ENCODE peak calls at places on chromosomes 4 and X, in six cellular contexts. One of them, this sample, is unnamed.

GRCh38 chr4:150402968-150403367 is 179.0 kb upstream of the MAB21L2 start:
- DNase-seq in SK-N-SH: peak
- DNase-seq in GM12878: no peak
- DNase-seq in H1: no peak
- DNase-seq in K562: no peak
- DNase-seq in HepG2: no peak
- DNase-seq in this sample: no peak

GRCh38 chrX:10032147-10032546 is 65.0 kb downstream of the CLDN34 start:
- DNase-seq in SK-N-SH: no peak
- DNase-seq in HepG2: no peak
- DNase-seq in H1: no peak
- DNase-seq in GM12878: no peak
- DNase-seq in K562: no peak
- DNase-seq in this sample: no peak

GRCh38 chrX:12961191-12961718 is 13.7 kb upstream of the TMSB4X start:
- DNase-seq in HepG2: no peak
- DNase-seq in GM12878: no peak
- DNase-seq in SK-N-SH: no peak
- DNase-seq in K562: no peak
- DNase-seq in H1: no peak
- DNase-seq in this sample: no peak

GRCh38 chr4:155639674-155640529 is 26.7 kb upstream of the GUCY1A1 start:
- DNase-seq in HepG2: no peak
- DNase-seq in K562: no peak
- DNase-seq in GM12878: peak
- DNase-seq in SK-N-SH: no peak
- DNase-seq in H1: no peak
- DNase-seq in this sample: no peak

GRCh38 chr4:168293386-168293975 is 25.1 kb downstream of the DDX60 start:
- DNase-seq in K562: no peak
- DNase-seq in H1: no peak
- DNase-seq in SK-N-SH: no peak
- DNase-seq in HepG2: no peak
- DNase-seq in GM12878: no peak
- DNase-seq in this sample: no peak

GRCh38 chr4:173168396-173169177 is at the start of gene GALNT7:
- DNase-seq in HepG2: no peak
- DNase-seq in GM12878: no peak
- DNase-seq in H1: peak
- DNase-seq in SK-N-SH: peak
- DNase-seq in K562: peak
- DNase-seq in this sample: peak

GRCh38 chr4:154164931-154165839 is 326.4 kb downstream of the DCHS2 start:
- DNase-seq in K562: no peak
- DNase-seq in SK-N-SH: no peak
- DNase-seq in H1: no peak
- DNase-seq in HepG2: no peak
- DNase-seq in GM12878: peak
- DNase-seq in this sample: no peak

GRCh38 chr4:83212041-83212851 is 72.4 kb downstream of the COQ2 start:
- DNase-seq in GM12878: peak
- DNase-seq in HepG2: no peak
- DNase-seq in H1: no peak
- DNase-seq in K562: no peak
- DNase-seq in SK-N-SH: no peak
- DNase-seq in this sample: no peak

GRCh38 chrX:151391722-151392121 is 5.3 kb upstream of the VMA21 start:
- DNase-seq in SK-N-SH: no peak
- DNase-seq in K562: peak
- DNase-seq in H1: no peak
- DNase-seq in GM12878: no peak
- DNase-seq in HepG2: no peak
- DNase-seq in this sample: no peak

GRCh38 chr4:752196-752861 is 46.7 kb downstream of the PCGF3 start:
- DNase-seq in H1: no peak
- DNase-seq in HepG2: no peak
- DNase-seq in K562: no peak
- DNase-seq in GM12878: no peak
- DNase-seq in SK-N-SH: no peak
- DNase-seq in this sample: no peak
- TF ChIP-seq GABPA in H1: no peak
- TF ChIP-seq GABPA in HepG2: no peak
- TF ChIP-seq GABPA in K562: no peak
- TF ChIP-seq GABPA in GM12878: no peak
- TF ChIP-seq GABPA in SK-N-SH: no peak
- TF ChIP-seq GABPA in this sample: no peak

GRCh38 chr4:6548201-6548881 is 26.6 kb upstream of the MAN2B2 start:
- DNase-seq in H1: peak
- DNase-seq in HepG2: peak
- DNase-seq in K562: peak
- DNase-seq in SK-N-SH: peak
- DNase-seq in GM12878: no peak
- DNase-seq in this sample: no peak
- TF ChIP-seq GABPA in H1: no peak
- TF ChIP-seq GABPA in HepG2: no peak
- TF ChIP-seq GABPA in K562: no peak
- TF ChIP-seq GABPA in SK-N-SH: no peak
- TF ChIP-seq GABPA in GM12878: no peak
- TF ChIP-seq GABPA in this sample: no peak

DNA sequence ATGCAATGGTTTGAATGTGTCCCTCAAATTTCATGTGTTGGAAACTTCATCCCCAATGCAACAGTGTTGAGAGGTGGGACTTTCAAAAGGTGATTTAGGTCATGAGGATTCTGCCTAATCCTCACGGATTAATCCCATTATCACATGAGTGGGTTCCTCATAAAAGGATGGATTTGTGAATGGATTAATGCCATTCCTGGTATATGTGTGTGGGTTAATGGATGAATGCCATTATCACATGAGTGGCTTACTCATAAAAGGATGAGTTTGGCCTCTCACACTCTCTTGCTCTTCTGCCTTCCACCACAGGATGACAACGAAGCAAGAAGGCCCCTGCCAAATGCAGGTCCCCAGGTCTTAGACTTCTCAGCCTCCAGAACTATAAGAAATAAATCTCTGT is 30.5 kb upstream of the NEUROG2 start:
- DNase-seq in K562: no peak
- DNase-seq in SK-N-SH: no peak
- DNase-seq in GM12878: no peak
- DNase-seq in HepG2: no peak
- DNase-seq in H1: no peak
- DNase-seq in this sample: no peak
- TF ChIP-seq GABPA in K562: no peak
- TF ChIP-seq GABPA in SK-N-SH: no peak
- TF ChIP-seq GABPA in GM12878: no peak
- TF ChIP-seq GABPA in HepG2: no peak
- TF ChIP-seq GABPA in H1: no peak
- TF ChIP-seq GABPA in this sample: no peak

DNA sequence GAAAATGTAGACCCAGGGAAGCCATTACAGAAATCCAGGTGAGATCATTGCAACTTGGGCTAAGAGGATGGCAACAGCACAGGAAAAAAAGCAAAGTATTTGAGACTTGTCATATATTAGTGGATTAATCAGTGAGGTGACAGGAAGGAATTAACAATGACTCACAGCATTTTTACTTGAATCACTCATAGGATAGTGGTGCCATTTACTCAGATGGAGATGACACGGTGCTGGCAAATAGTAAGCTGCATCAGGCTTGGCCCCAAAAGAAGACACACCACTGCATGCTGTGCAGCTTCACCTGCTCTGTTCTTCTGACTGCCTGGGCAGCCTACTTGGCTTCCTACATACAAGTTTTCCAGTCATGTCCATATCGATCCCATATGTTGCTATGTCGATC is 144.8 kb downstream of the FRYL start:
- DNase-seq in K562: no peak
- DNase-seq in GM12878: no peak
- DNase-seq in H1: no peak
- DNase-seq in SK-N-SH: no peak
- DNase-seq in HepG2: peak
- DNase-seq in this sample: no peak
- TF ChIP-seq GABPA in K562: no peak
- TF ChIP-seq GABPA in GM12878: no peak
- TF ChIP-seq GABPA in H1: no peak
- TF ChIP-seq GABPA in SK-N-SH: no peak
- TF ChIP-seq GABPA in HepG2: no peak
- TF ChIP-seq GABPA in this sample: no peak

GRCh38 chr4:176274441-176274840 is 5.4 kb upstream of the ASB5 start:
- DNase-seq in HepG2: no peak
- DNase-seq in SK-N-SH: no peak
- DNase-seq in K562: no peak
- DNase-seq in GM12878: no peak
- DNase-seq in H1: no peak
- DNase-seq in this sample: no peak
- TF ChIP-seq GABPA in HepG2: no peak
- TF ChIP-seq GABPA in SK-N-SH: no peak
- TF ChIP-seq GABPA in K562: no peak
- TF ChIP-seq GABPA in GM12878: no peak
- TF ChIP-seq GABPA in H1: no peak
- TF ChIP-seq GABPA in this sample: no peak

GRCh38 chrX:2607113-2607512 is 84.0 kb upstream of the CD99 start:
- DNase-seq in HepG2: no peak
- DNase-seq in H1: no peak
- DNase-seq in SK-N-SH: no peak
- DNase-seq in GM12878: no peak
- DNase-seq in K562: no peak
- DNase-seq in this sample: no peak
- TF ChIP-seq GABPA in HepG2: no peak
- TF ChIP-seq GABPA in H1: no peak
- TF ChIP-seq GABPA in SK-N-SH: no peak
- TF ChIP-seq GABPA in GM12878: no peak
- TF ChIP-seq GABPA in K562: no peak
- TF ChIP-seq GABPA in this sample: no peak

GRCh38 chrX:20545538-20545937 is 278.8 kb upstream of the RPS6KA3 start:
- DNase-seq in GM12878: no peak
- DNase-seq in SK-N-SH: no peak
- DNase-seq in K562: no peak
- DNase-seq in H1: no peak
- DNase-seq in HepG2: no peak
- DNase-seq in this sample: no peak

GRCh38 chrX:20542072-20542471 is 275.4 kb upstream of the RPS6KA3 start:
- DNase-seq in H1: no peak
- DNase-seq in HepG2: no peak
- DNase-seq in GM12878: no peak
- DNase-seq in SK-N-SH: no peak
- DNase-seq in K562: no peak
- DNase-seq in this sample: no peak

GRCh38 chrX:20547649-20548051 is 280.9 kb upstream of the RPS6KA3 start:
- DNase-seq in K562: no peak
- DNase-seq in H1: no peak
- DNase-seq in GM12878: no peak
- DNase-seq in SK-N-SH: no peak
- DNase-seq in HepG2: peak
- DNase-seq in this sample: no peak
- TF ChIP-seq GABPA in K562: no peak
- TF ChIP-seq GABPA in H1: no peak
- TF ChIP-seq GABPA in GM12878: no peak
- TF ChIP-seq GABPA in SK-N-SH: no peak
- TF ChIP-seq GABPA in HepG2: no peak
- TF ChIP-seq GABPA in this sample: no peak

GRCh38 chrX:115562492-115562872 is 1.5 kb downstream of the PLS3 start:
- DNase-seq in HepG2: peak
- DNase-seq in K562: no peak
- DNase-seq in H1: no peak
- DNase-seq in GM12878: no peak
- DNase-seq in SK-N-SH: no peak
- DNase-seq in this sample: no peak

GRCh38 chrX:115560211-115560977 is 580 bp upstream of the PLS3 start:
- DNase-seq in K562: no peak
- DNase-seq in HepG2: peak
- DNase-seq in SK-N-SH: no peak
- DNase-seq in GM12878: no peak
- DNase-seq in H1: no peak
- DNase-seq in this sample: no peak

GRCh38 chrX:115563633-115564182 is 2.7 kb downstream of the PLS3 start:
- DNase-seq in HepG2: no peak
- DNase-seq in SK-N-SH: no peak
- DNase-seq in H1: no peak
- DNase-seq in K562: no peak
- DNase-seq in GM12878: no peak
- DNase-seq in this sample: no peak

GRCh38 chrX:115560978-115561604 is at the start of gene PLS3:
- DNase-seq in SK-N-SH: peak
- DNase-seq in H1: peak
- DNase-seq in GM12878: no peak
- DNase-seq in HepG2: peak
- DNase-seq in K562: no peak
- DNase-seq in this sample: no peak

DNA sequence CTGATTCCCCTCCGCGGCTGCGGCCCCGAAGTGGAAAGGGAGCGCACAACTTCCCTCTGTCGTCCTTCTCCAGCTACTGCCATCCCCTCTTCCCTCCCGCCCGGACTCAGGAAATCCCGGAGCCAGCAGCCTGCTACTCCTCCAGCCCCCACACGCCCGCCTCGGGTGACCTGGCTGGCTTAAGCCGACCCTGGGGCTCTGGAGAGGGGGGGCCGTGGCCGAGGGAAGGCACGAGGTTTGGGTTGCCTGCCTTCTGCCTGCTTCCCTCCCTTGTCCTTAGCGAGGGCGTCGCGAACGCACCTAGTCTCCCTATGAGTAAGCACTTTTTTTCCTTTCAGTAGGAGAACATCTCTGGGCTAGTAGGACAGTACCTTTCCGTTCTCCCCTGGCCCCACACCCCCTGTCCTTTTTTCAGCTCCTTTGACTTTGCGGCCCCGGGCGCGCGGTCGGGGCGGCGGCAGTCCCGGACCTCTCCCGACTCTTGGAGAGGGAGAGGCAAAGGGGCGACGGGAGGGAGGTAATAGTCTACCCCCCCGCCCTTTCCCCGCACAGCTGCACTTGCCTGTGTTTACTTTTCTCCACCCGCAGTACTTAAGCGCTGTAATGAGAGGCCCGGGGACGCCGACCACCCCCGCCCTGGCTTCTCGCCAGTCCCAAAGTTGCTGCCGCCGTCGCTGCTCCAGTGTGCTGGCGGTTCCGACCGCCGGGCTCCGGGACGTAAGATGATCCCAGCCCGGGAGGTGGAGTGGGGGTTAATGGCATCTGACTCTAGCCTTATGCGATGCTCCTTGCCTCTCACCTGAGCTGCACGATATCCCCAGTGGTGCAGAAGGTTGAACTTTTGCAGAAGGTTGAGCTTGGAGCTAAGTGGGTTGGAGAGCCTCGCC is 874 bp downstream of the PLS3 start:
- DNase-seq in K562: no peak
- DNase-seq in SK-N-SH: peak
- DNase-seq in H1: peak
- DNase-seq in HepG2: peak
- DNase-seq in GM12878: no peak
- DNase-seq in this sample: no peak
- TF ChIP-seq GABPA in K562: no peak
- TF ChIP-seq GABPA in SK-N-SH: no peak
- TF ChIP-seq GABPA in H1: no peak
- TF ChIP-seq GABPA in HepG2: no peak
- TF ChIP-seq GABPA in GM12878: no peak
- TF ChIP-seq GABPA in this sample: no peak